ENCODE peak calls at places on chromosomes 16 and 17, in seven cellular contexts. R, H, M, T, V, P and K are unnamed samples.
A peak's percentile ranks its signal among the peaks of the same experiment; 100 is the strongest.

GRCh38 chr16:70781800-70782199 is 19.2 kb downstream of the VAC14 start:
- DNase-seq in M (no peak), R (no peak), T (peak; percentile 17), H (no peak), P (no peak), V (no peak), K (no peak)

GRCh38 chr16:85132456-85133289 is 20.4 kb upstream of the CIBAR2 start:
- DNase-seq in H (no peak), T (no peak), M (no peak), V (no peak), P (no peak), R (no peak), K (no peak)

GRCh38 chr16:77290451-77291110 is 91.4 kb downstream of the SYCE1L start:
- DNase-seq in P (no peak), H (no peak), R (peak; percentile 59), M (no peak), V (peak; percentile 87), T (no peak), K (peak; percentile 11)

GRCh38 chr16:132120-132519 is 6.4 kb downstream of the NPRL3 start:
- DNase-seq in V (no peak), R (no peak), M (no peak), T (no peak), P (no peak), H (no peak), K (no peak)

GRCh38 chr16:60203525-60204124 is 1469.5 kb upstream of the GOT2 start:
- DNase-seq in T (no peak), V (no peak), H (peak; percentile 54), R (peak; percentile 2), M (no peak), P (no peak), K (no peak)

GRCh38 chr17:60333628-60334031 is 58.3 kb downstream of the USP32 start:
- DNase-seq in T (no peak), H (no peak), P (no peak), V (peak; percentile 38), R (peak; percentile 36), M (no peak), K (no peak)

GRCh38 chr17:59756236-59756818 is 48.9 kb downstream of the VMP1 start:
- DNase-seq in M (no peak), T (no peak), R (peak; percentile 74), P (no peak), V (peak; percentile 83), H (peak; percentile 23), K (peak; percentile 65)

GRCh38 chr16:17377360-17378324 is 93.1 kb downstream of the XYLT1 start:
- DNase-seq in P (no peak), V (no peak), M (peak; percentile 47), T (no peak), R (no peak), H (no peak), K (no peak)

GRCh38 chr16:4052096-4052495 is 64.1 kb downstream of the ADCY9 start:
- DNase-seq in H (no peak), R (no peak), T (no peak), P (no peak), V (no peak), M (no peak), K (no peak)

GRCh38 chr17:67575325-67575724 is 142.4 kb upstream of the NOL11 start:
- DNase-seq in H (no peak), P (no peak), V (no peak), R (no peak), M (no peak), T (no peak), K (no peak)

GRCh38 chr16:75433732-75434413 is 570 bp upstream of the CFDP1 start:
- DNase-seq in T (peak; percentile 78), P (peak; percentile 34), M (no peak), R (peak; percentile 97), H (peak; percentile 96), V (peak; percentile 98), K (peak; percentile 93)

GRCh38 chr17:1076299-1076981 is 79.5 kb downstream of the TIMM22 start:
- DNase-seq in M (no peak), R (no peak), T (no peak), H (no peak), P (no peak), V (no peak), K (no peak)
- H2AK5ac ChIP-seq in M (no peak overlapping the region), R (no peak overlapping the region), T (no peak overlapping the region), H (no peak overlapping the region), P (no peak overlapping the region), V (no peak overlapping the region), K (no peak overlapping the region)

GRCh38 chr16:22353188-22353919 is 21.1 kb downstream of the CDR2 start:
- DNase-seq in M (no peak), R (peak; percentile 89), T (no peak), V (peak; percentile 76), H (peak; percentile 83), P (peak; percentile 21), K (peak; percentile 64)

GRCh38 chr16:22356930-22357634 is 17.3 kb downstream of the CDR2 start:
- DNase-seq in M (no peak), T (no peak), P (no peak), V (peak; percentile 7), R (no peak), H (no peak), K (no peak)

GRCh38 chr16:22357635-22357971 is 16.8 kb downstream of the CDR2 start:
- DNase-seq in M (no peak), H (no peak), R (no peak), P (no peak), T (no peak), V (no peak), K (no peak)

GRCh38 chr16:22353933-22354541 is 20.4 kb downstream of the CDR2 start:
- DNase-seq in P (no peak), M (no peak), V (no peak), H (no peak), R (no peak), T (no peak), K (no peak)

DNA sequence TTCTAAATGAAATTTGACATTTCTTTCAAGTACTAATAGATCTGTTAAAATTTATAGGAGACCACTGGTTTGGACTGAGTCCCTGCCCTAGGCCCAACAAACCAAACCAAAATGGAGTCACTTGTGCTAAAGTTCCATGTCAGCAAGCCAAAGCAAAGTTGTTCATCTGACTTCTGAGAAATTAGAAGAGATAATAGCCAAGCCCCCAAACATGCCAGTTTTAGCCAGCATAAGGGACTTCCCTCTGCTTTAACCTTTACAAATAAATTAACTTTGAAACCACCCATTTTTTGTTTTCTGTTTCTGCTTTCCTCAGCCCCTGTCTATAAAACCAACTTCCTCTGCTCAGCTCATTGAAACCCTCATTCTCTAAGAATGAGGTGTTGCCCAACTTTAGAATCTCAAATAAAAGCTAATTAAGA is 18.9 kb downstream of the CDR2 start:
- DNase-seq in M (no peak), V (no peak), P (no peak), R (no peak), T (no peak), H (no peak), K (no peak)
- H2AK5ac ChIP-seq in M (no peak overlapping the region), V (no peak overlapping the region), P (no peak overlapping the region), R (no peak overlapping the region), T (no peak overlapping the region), H (no peak overlapping the region), K (no peak overlapping the region)

DNA sequence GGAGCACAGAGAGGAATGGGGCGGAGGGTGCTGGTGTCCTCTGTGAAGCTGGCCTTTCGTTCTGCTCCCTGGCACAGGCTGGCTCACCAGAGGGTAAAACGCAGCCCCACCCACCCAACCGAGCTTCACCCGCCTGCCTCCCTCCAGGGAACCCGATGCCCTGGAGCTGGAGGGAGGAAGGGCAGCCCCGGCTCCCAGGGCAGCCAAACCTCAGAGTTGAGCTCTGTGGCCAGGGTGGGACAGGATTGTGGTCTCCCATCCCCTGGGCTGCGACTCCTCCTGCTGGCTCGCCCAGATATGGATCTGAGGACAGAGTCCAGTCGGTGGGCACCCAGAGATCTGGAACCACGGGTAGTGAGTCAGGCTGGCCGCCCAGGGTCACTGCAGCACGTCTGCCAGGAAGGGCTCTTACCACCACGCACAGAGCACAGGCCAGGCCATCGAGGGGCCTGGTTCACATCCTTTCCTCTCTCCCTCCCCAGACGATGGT is 42.6 kb upstream of the CHMP6 start:
- DNase-seq in P (no peak), M (no peak), V (no peak), H (no peak), R (no peak), T (no peak), K (no peak)
- H2AK5ac ChIP-seq in P (no peak overlapping the region), M (no peak overlapping the region), V (no peak overlapping the region), H (no peak overlapping the region), R (no peak overlapping the region), T (no peak overlapping the region), K (no peak overlapping the region)

DNA sequence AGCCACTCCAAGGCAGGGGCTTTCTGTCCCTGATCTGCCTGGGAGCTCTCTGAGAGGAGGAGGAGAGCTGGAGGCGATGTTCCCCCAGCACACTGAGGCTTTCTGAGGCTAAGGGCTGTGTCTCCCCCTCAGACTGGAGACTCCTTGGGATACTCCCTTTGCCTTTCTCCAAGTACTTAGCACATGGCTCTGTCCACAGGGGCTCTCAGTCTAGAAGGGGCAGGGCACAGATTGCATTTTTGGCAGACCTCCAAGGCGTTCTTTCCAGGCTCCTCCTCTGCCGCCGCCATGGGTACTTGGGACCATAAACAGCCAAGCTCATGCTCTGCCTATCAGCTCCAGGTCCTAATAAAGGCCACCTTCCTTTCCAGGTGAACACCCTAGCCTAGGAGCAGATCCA is 1.8 kb upstream of the GIP start:
- DNase-seq in V (peak; percentile 29), R (no peak), H (no peak), P (no peak), M (no peak), T (no peak), K (no peak)
- H2AK5ac ChIP-seq in V (peak overlapping the region; percentile 47), R (peak overlapping the region; percentile 92), H (peak overlapping the region; percentile 53), P (no peak overlapping the region), M (no peak overlapping the region), T (no peak overlapping the region), K (peak overlapping the region; percentile 61)

DNA sequence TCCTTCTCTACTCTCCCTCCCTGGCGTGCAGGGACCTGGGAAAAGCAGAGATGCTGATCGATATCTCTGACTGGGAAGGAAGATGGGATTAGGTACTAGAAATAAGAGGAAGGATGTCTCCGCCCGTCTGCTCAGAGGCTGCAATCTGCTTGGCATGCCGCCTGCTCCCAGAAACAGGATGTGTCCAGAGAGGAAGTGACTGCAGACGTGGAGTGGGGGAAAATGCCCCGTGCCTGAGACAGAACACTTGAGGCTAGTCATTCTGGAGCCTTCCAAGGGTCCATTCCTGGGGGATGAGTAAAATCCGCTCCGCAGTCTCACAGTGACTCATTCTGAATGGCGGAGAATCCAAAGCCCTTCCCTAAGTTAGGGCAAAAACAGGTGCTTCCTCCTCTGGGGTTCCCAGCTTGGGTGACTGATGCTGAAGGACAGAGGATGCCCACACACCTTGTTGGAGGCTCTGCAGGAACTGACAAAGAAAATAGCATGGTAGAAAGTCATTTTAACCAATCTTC is 45.0 kb upstream of the SMURF2 start:
- DNase-seq in V (peak; percentile 100), H (peak; percentile 95), T (peak; percentile 45), R (peak; percentile 100), M (no peak), P (peak; percentile 49), K (peak; percentile 82)
- H2AK5ac ChIP-seq in V (peak overlapping the region; percentile 93), H (no peak overlapping the region), T (no peak overlapping the region), R (peak overlapping the region; percentile 100), M (no peak overlapping the region), P (no peak overlapping the region), K (peak overlapping the region; percentile 84)